ENCODE peak calls at places on chromosomes 7 and 10, in five cellular contexts. J is left ventricle myocardium inferior, O is kidney, X is hepatocyte, S is RWPE2. W is an unnamed sample.

GRCh38 chr7:156400046-156400445 is 240.5 kb upstream of the RNF32 start:
- DNase-seq in J (no peak), O (no peak), X (no peak), S (no peak), W (no peak)

GRCh38 chr7:81299272-81299671 is 380.4 kb upstream of the SEMA3C start:
- DNase-seq in J (no peak), O (no peak), X (peak; percentile 53), S (no peak), W (no peak)

GRCh38 chr7:127754457-127754856 is 102.5 kb downstream of the SND1 start:
- DNase-seq in J (no peak), O (no peak), X (no peak), S (no peak), W (no peak)

GRCh38 chr7:22561895-22562593 is 62.1 kb upstream of the STEAP1B start:
- DNase-seq in J (no peak), O (no peak), X (peak; percentile 62), S (no peak), W (no peak)

GRCh38 chr7:46786221-46786951 is 795.5 kb downstream of the TNS3 start:
- DNase-seq in J (no peak), O (no peak), X (no peak), S (no peak), W (no peak)

GRCh38 chr10:129552119-129552518 is 85.1 kb downstream of the MGMT start:
- DNase-seq in J (no peak), O (no peak), X (no peak), S (no peak), W (no peak)

GRCh38 chr10:86711237-86711956 is 43.1 kb downstream of the LDB3 start:
- DNase-seq in J (peak; percentile 89), O (peak; percentile 96), X (peak; percentile 96), S (no peak), W (peak; percentile 88)

GRCh38 chr7:23183279-23184012 is 1.6 kb downstream of the NUP42 start:
- DNase-seq in J (no peak), O (no peak), X (no peak), S (no peak), W (no peak)

GRCh38 chr7:46784746-46785145 is 797.2 kb downstream of the TNS3 start:
- DNase-seq in J (no peak), O (no peak), X (peak; percentile 49), S (no peak), W (no peak)

GRCh38 chr7:45402480-45403218 is 171.5 kb upstream of the ADCY1 start:
- DNase-seq in J (no peak), O (no peak), X (no peak), S (no peak), W (no peak)

GRCh38 chr10:35079267-35079666 is 10.9 kb downstream of the CUL2 start:
- DNase-seq in J (no peak), O (no peak), X (no peak), S (no peak), W (no peak)

GRCh38 chr10:8638088-8638672 is 583.7 kb downstream of the GATA3 start:
- DNase-seq in J (no peak), O (no peak), X (peak; percentile 6), S (no peak), W (no peak)

GRCh38 chr10:127942811-127943210 is 35.9 kb downstream of the PTPRE start:
- DNase-seq in J (no peak), O (no peak), X (no peak), S (no peak), W (no peak)

GRCh38 chr10:5195727-5196374 is 786 bp upstream of the AKR1C4 start:
- DNase-seq in J (no peak), O (no peak), X (peak; percentile 12), S (no peak), W (no peak)

GRCh38 chr7:30433082-30433481 is 45.5 kb downstream of the NOD1 start:
- DNase-seq in J (peak; percentile 58), O (peak; percentile 76), X (peak; percentile 25), S (peak; percentile 10), W (peak; percentile 73)

GRCh38 chr7:138882249-138882648 is 84.3 kb upstream of the ATP6V0A4 start:
- DNase-seq in J (no peak), O (no peak), X (no peak), S (no peak), W (no peak)

GRCh38 chr10:349081-349480 is 213.8 kb downstream of the ZMYND11 start:
- DNase-seq in J (no peak), O (no peak), X (no peak), S (no peak), W (no peak)

GRCh38 chr10:43037942-43038782 is 38.7 kb upstream of the RET start:
- DNase-seq in J (no peak), O (peak; percentile 42), X (no peak), S (peak; percentile 37), W (no peak)

GRCh38 chr7:4269086-4269485 is 413.0 kb upstream of the FOXK1 start:
- DNase-seq in J (no peak), O (no peak), X (no peak), S (no peak), W (no peak)

GRCh38 chr7:47782792-47783191 is 165.5 kb downstream of the PKD1L1 start:
- DNase-seq in J (no peak), O (no peak), X (no peak), S (no peak), W (no peak)

GRCh38 chr7:151381333-151382078 is 28.3 kb downstream of the WDR86 start:
- DNase-seq in J (no peak), O (peak; percentile 72), X (no peak), S (no peak), W (no peak)

GRCh38 chr7:433558-433957 is 86.1 kb downstream of the PDGFA start:
- DNase-seq in J (no peak), O (no peak), X (no peak), S (no peak), W (no peak)

GRCh38 chr10:36602374-36602773 is 523.0 kb upstream of the ANKRD30A start:
- DNase-seq in J (no peak), O (no peak), X (no peak), S (no peak), W (no peak)

GRCh38 chr7:114631249-114631822 is 216.7 kb downstream of the FOXP2 start:
- DNase-seq in J (no peak), O (no peak), X (no peak), S (no peak), W (no peak)

GRCh38 chr10:49365275-49365674 is 30.6 kb downstream of the DRGX start:
- DNase-seq in J (no peak), O (no peak), X (no peak), S (no peak), W (no peak)

GRCh38 chr7:48636391-48637015 is 287.8 kb upstream of the CDC14C start:
- DNase-seq in J (peak; percentile 56), O (no peak), X (no peak), S (no peak), W (no peak)

GRCh38 chr7:147759327-147759943 is 831.1 kb upstream of the C7orf33 start:
- DNase-seq in J (no peak), O (no peak), X (no peak), S (no peak), W (no peak)

GRCh38 chr10:99796928-99797327 is 14.5 kb downstream of the ABCC2 start:
- DNase-seq in J (no peak), O (no peak), X (no peak), S (no peak), W (no peak)

GRCh38 chr10:99804471-99804870 is 22.0 kb downstream of the ABCC2 start:
- DNase-seq in J (no peak), O (no peak), X (no peak), S (no peak), W (no peak)

GRCh38 chr10:99798920-99799319 is 16.5 kb downstream of the ABCC2 start:
- DNase-seq in J (no peak), O (no peak), X (no peak), S (no peak), W (no peak)

GRCh38 chr10:99798031-99798430 is 15.6 kb downstream of the ABCC2 start:
- DNase-seq in J (no peak), O (no peak), X (no peak), S (no peak), W (no peak)

GRCh38 chr10:99799613-99800012 is 17.2 kb downstream of the ABCC2 start:
- DNase-seq in J (no peak), O (no peak), X (no peak), S (no peak), W (no peak)
- TF ChIP-seq CTCF in J (no peak), O (no peak), X (no peak), S (no peak), W (no peak)

DNA sequence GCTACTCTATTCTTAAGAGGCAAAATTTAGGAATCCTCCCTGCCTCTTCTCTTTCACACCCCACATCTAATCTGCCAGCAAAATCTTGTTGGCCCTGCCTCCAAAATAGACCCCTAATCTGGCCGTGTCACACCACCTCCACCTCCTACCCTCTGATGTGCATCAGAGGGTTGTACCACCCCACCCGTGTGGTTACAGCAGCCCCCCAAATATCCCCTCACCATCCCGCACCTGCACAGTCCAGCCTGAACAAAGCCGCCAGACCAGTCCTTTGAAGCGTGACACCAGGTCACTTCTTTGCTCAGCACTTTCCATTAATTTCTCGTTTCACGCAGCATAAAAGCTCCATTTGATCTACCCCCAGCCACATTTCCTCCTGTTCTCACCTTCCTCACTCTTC is 789 bp upstream of the XPNPEP1 start:
- DNase-seq in J (no peak), O (no peak), X (no peak), S (no peak), W (peak; percentile 8)
- H3K27ac ChIP-seq in J (peak overlapping the region; percentile 96), O (peak overlapping the region; percentile 11), X (no peak overlapping the region), S (no peak overlapping the region), W (peak overlapping the region; percentile 98)

GRCh38 chr10:113679463-113680171 is at the start of gene CASP7:
- DNase-seq in J (peak; percentile 82), O (peak; percentile 94), X (peak; percentile 92), S (peak; percentile 76), W (peak; percentile 86)
- TF ChIP-seq CTCF in J (no peak), O (peak; percentile 14), X (no peak), S (peak; percentile 61), W (no peak)

GRCh38 chr10:96747734-96748550 is 27.6 kb upstream of the PIK3AP1 start:
- DNase-seq in J (no peak), O (no peak), X (no peak), S (no peak), W (no peak)

GRCh38 chr10:96746503-96746902 is 26.2 kb upstream of the PIK3AP1 start:
- DNase-seq in J (no peak), O (no peak), X (no peak), S (no peak), W (no peak)

GRCh38 chr10:96740579-96741281 is 20.4 kb upstream of the PIK3AP1 start:
- DNase-seq in J (peak; percentile 63), O (no peak), X (no peak), S (no peak), W (no peak)

GRCh38 chr10:96745950-96746349 is 25.6 kb upstream of the PIK3AP1 start:
- DNase-seq in J (no peak), O (no peak), X (no peak), S (no peak), W (no peak)

DNA sequence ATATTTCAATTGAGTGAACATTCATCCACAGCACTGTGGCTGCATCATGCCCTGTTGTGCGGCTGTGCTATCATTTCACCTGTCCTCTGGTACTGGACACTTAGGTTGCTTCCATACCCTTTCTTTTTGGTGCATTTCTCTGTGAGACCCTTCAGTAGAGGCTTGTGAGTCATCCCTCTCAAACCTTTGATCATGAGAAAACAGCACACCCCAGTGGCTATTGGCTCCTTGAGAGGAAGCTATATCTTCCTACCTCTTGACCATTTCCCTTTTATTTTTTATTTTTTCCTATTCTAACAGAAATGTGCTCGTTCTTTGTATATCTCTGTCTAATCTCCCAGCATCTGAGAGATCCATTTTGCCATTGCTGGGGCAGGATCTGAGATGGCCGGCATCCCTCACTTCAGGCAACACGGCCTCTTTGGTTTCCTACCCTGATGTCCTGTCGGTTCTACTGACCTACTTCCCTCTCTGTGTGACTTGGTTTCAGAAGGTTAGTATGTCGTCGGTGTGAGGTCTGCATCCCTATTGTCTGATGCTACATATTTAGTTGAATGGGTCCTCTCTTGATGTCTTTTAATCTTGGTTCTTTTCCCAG is 23.8 kb upstream of the PIK3AP1 start:
- DNase-seq in J (no peak), O (no peak), X (peak; percentile 31), S (no peak), W (peak; percentile 26)
- H3K27ac ChIP-seq in J (no peak overlapping the region), O (no peak overlapping the region), X (no peak overlapping the region), S (no peak overlapping the region), W (no peak overlapping the region)